ENCODE peak calls at places on chromosomes 7 and 10, in six cellular contexts. V is H1, X is HL-60, W is HepG2, Q is SK-N-SH, L is GM12878. S is an unnamed sample.

GRCh38 chr10:117391436-117392205 is 16.4 kb upstream of the PDZD8 start:
- DNase-seq in V (no peak), X (no peak), W (peak; percentile 68), Q (no peak), L (no peak), S (no peak)

GRCh38 chr10:101066890-101067355 is 5.1 kb downstream of the KAZALD1 start:
- DNase-seq in V (no peak), X (no peak), W (no peak), Q (peak; percentile 73), L (no peak), S (no peak)

GRCh38 chr7:114048386-114049235 is 129.8 kb upstream of the PPP1R3A start:
- DNase-seq in V (no peak), X (no peak), W (peak; percentile 12), Q (peak; percentile 16), L (no peak), S (peak; percentile 13)

GRCh38 chr10:17074548-17074860 is 55.1 kb downstream of the CUBN start:
- DNase-seq in V (no peak), X (no peak), W (no peak), Q (no peak), L (no peak), S (no peak)

GRCh38 chr10:99793819-99794218 is 11.4 kb downstream of the ABCC2 start:
- DNase-seq in V (no peak), X (no peak), W (no peak), Q (no peak), L (no peak), S (no peak)

GRCh38 chr7:44333971-44334733 is 8.8 kb upstream of the CAMK2B start:
- DNase-seq in V (no peak), X (no peak), W (no peak), Q (no peak), L (no peak), S (no peak)

GRCh38 chr10:50577681-50578350 is 45.9 kb downstream of the SGMS1 start:
- DNase-seq in V (no peak), X (peak; percentile 3), W (no peak), Q (no peak), L (no peak), S (peak; percentile 96)

GRCh38 chr10:72030762-72031543 is 57.4 kb downstream of the SPOCK2 start:
- DNase-seq in V (no peak), X (no peak), W (peak; percentile 97), Q (no peak), L (no peak), S (no peak)

GRCh38 chr10:69093933-69094332 is 6.0 kb downstream of the SRGN start:
- DNase-seq in V (no peak), X (no peak), W (peak; percentile 9), Q (no peak), L (no peak), S (no peak)

GRCh38 chr7:105664816-105665525 is 83.7 kb upstream of the EFCAB10 start:
- DNase-seq in V (no peak), X (no peak), W (peak; percentile 89), Q (peak; percentile 60), L (no peak), S (peak; percentile 88)

GRCh38 chr10:47288236-47288635 is 11.8 kb upstream of the GDF10 start:
- DNase-seq in V (no peak), X (no peak), W (no peak), Q (no peak), L (no peak), S (no peak)

GRCh38 chr10:114328876-114329275 is 75.4 kb downstream of the AFAP1L2 start:
- DNase-seq in V (no peak), X (no peak), W (no peak), Q (no peak), L (no peak), S (no peak)

GRCh38 chr10:114538544-114538906 is 119.5 kb downstream of the ABLIM1 start:
- DNase-seq in V (no peak), X (no peak), W (no peak), Q (no peak), L (no peak), S (no peak)

GRCh38 chr10:70510904-70511303 is 32.3 kb downstream of the PALD1 start:
- DNase-seq in V (no peak), X (no peak), W (no peak), Q (no peak), L (no peak), S (no peak)

GRCh38 chr10:131891196-131891928 is 9.4 kb upstream of the PPP2R2D start:
- DNase-seq in V (peak; percentile 15), X (no peak), W (peak; percentile 37), Q (peak; percentile 68), L (no peak), S (peak; percentile 62)

GRCh38 chr7:25968205-25968993 is 183.6 kb upstream of the NFE2L3 start:
- DNase-seq in V (no peak), X (no peak), W (no peak), Q (no peak), L (peak; percentile 98), S (no peak)

GRCh38 chr10:60718891-60719290 is 59.4 kb upstream of the CDK1 start:
- DNase-seq in V (no peak), X (no peak), W (no peak), Q (no peak), L (no peak), S (no peak)

GRCh38 chr7:151033864-151034249 is 5.6 kb downstream of the ABCB8 start:
- DNase-seq in V (no peak), X (no peak), W (no peak), Q (no peak), L (no peak), S (no peak)

GRCh38 chr10:131270461-131271190 is 40.9 kb downstream of the TCERG1L start:
- DNase-seq in V (no peak), X (no peak), W (no peak), Q (peak; percentile 13), L (no peak), S (no peak)

GRCh38 chr7:135919071-135919841 is 57.9 kb downstream of the MTPN start:
- DNase-seq in V (no peak), X (no peak), W (no peak), Q (no peak), L (no peak), S (no peak)

GRCh38 chr10:101939273-101939635 is 95.7 kb upstream of the KCNIP2 start:
- DNase-seq in V (no peak), X (peak; percentile 38), W (no peak), Q (no peak), L (no peak), S (no peak)

GRCh38 chr7:152669758-152670157 is 6.2 kb downstream of the XRCC2 start:
- DNase-seq in V (no peak), X (no peak), W (no peak), Q (no peak), L (no peak), S (no peak)

GRCh38 chr7:107958764-107959526 is 44.0 kb downstream of the LAMB1 start:
- DNase-seq in V (no peak), X (no peak), W (no peak), Q (no peak), L (no peak), S (no peak)

GRCh38 chr10:70893227-70894006 is 5.1 kb upstream of the PCBD1 start:
- DNase-seq in V (no peak), X (no peak), W (no peak), Q (no peak), L (no peak), S (no peak)

GRCh38 chr10:118101501-118101900 is 54.8 kb upstream of the RAB11FIP2 start:
- DNase-seq in V (no peak), X (no peak), W (no peak), Q (no peak), L (no peak), S (no peak)

GRCh38 chr7:25288536-25289283 is 60.4 kb upstream of the NPVF start:
- DNase-seq in V (no peak), X (no peak), W (no peak), Q (no peak), L (no peak), S (no peak)

GRCh38 chr7:40571796-40572195 is 437.0 kb downstream of the SUGCT start:
- DNase-seq in V (no peak), X (no peak), W (no peak), Q (no peak), L (no peak), S (no peak)

GRCh38 chr7:144057954-144058353 is 9.2 kb downstream of the OR2A5 start:
- DNase-seq in V (no peak), X (no peak), W (peak; percentile 10), Q (no peak), L (no peak), S (no peak)

GRCh38 chr7:144069511-144069910 is at the start of gene OR2A25:
- DNase-seq in V (no peak), X (no peak), W (no peak), Q (no peak), L (no peak), S (no peak)

GRCh38 chr7:144063710-144064109 is 5.9 kb upstream of the OR2A25 start:
- DNase-seq in V (no peak), X (no peak), W (no peak), Q (no peak), L (no peak), S (peak; percentile 39)
- TF ChIP-seq GABPA in V (no peak), X (no peak), W (no peak), Q (no peak), L (no peak), S (no peak)

DNA sequence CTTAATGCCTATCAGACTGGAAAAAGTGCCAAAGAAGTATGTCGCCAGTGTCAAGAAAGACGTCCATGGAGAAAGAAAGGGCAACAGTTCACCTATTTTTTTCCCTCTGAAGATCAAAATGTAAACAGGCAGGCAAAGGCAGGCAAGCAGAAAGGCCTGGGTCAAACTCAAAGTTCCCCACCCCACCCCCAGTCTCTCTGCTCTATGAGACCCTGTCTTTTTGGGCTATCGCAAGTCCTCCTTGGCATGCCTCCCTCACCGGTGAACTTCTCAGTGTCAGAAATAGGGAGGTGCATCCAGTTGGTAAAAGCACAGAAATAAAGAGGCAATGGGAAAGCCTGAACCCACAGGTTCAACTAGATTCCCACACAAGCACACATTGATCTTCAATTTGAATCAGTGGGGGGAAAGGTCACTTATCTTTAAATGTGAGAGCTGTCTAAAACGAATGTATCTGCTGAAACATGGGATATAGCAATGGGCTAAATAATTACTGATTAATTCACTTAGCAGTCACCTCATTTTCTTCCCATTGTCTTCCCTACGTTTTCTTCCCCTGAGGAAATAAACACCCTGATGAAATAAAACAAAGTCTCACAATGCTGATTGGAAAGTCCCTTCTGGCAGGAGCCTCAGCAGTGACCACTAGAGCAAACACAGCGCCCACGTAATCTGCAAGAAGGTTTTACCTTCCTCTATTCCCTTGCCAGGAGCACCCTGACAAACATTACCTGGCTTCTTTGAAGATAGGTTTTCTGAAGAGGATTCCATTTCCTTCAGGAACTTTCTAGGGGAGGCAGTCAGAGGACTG is 31.1 kb downstream of the JAZF1 start:
- DNase-seq in V (no peak), X (no peak), W (no peak), Q (no peak), L (peak; percentile 8), S (no peak)
- TF ChIP-seq GABPA in V (no peak), X (no peak), W (no peak), Q (no peak), L (no peak), S (no peak)

DNA sequence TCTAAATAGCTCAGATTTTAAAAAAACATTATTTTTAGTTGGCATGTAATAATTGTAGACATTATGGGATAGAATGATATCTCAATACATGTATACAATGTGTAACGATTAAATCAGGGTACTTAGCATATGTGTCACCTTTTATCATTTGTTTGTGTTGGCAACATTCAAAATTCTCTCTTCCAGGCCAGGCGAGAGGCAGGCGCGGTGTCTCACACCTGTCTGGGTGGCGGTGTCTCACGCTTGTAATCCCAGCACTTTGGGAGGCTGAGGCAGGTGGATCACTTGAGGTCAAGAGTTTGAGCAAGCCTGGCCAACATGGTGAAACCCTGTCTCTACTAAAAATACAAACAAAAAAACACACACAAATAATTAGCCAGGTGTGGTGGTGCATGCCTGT is 151.7 kb downstream of the RTKN2 start:
- DNase-seq in V (no peak), X (no peak), W (no peak), Q (no peak), L (no peak), S (no peak)
- TF ChIP-seq GABPA in V (no peak), X (no peak), W (no peak), Q (no peak), L (no peak), S (no peak)

GRCh38 chr10:45557275-45557905 is 115.2 kb downstream of the ZFAND4 start:
- DNase-seq in V (peak; percentile 19), X (peak; percentile 41), W (peak; percentile 49), Q (no peak), L (no peak), S (no peak)
- TF ChIP-seq GABPA in V (no peak), X (peak; percentile 80), W (peak; percentile 67), Q (no peak), L (peak; percentile 77), S (peak; percentile 72)

S was measured in K562.